ENCODE peak calls at places on chromosomes 11 and 22, in seven cellular contexts. J is adrenal gland, H is kidney epithelial cell, X is body of pancreas, A is astrocyte, W is mammary epithelial cell, K is endothelial cell. M is an unnamed sample.

GRCh38 chr22:22425783-22426624 is 82.5 kb downstream of the ZNF280B start:
- DNase-seq in K (no peak), W (no peak), X (no peak), H (no peak), A (no peak), J (peak), M (no peak)

GRCh38 chr11:109853156-109853776 is 239.9 kb upstream of the ZC3H12C start:
- DNase-seq in H (peak), A (peak), W (peak), K (peak), J (peak), X (no peak), M (peak)

GRCh38 chr11:120130176-120130980 is 7.5 kb downstream of the TRIM29 start:
- DNase-seq in A (no peak), W (no peak), H (no peak), K (no peak), J (no peak), X (peak), M (no peak)

GRCh38 chr11:27514558-27514957 is 8.0 kb upstream of the LIN7C start:
- DNase-seq in X (peak), H (no peak), K (no peak), A (peak), W (no peak), J (no peak), M (no peak)

GRCh38 chr11:1393038-1393710 is 3.4 kb downstream of the BRSK2 start:
- DNase-seq in K (no peak), J (no peak), X (no peak), A (no peak), H (no peak), W (no peak), M (no peak)

GRCh38 chr11:1920909-1921575 is 1.5 kb downstream of the TNNT3 start:
- DNase-seq in K (no peak), J (no peak), W (no peak), X (no peak), H (no peak), A (no peak), M (no peak)

GRCh38 chr11:1193326-1194230 is 29.3 kb upstream of the MUC5B start:
- DNase-seq in W (no peak), X (peak), H (no peak), A (no peak), K (no peak), J (no peak), M (no peak)

GRCh38 chr11:26473216-26474194 is 98.6 kb downstream of the MUC15 start:
- DNase-seq in H (no peak), A (no peak), X (no peak), J (no peak), W (no peak), K (no peak), M (no peak)

GRCh38 chr11:69499946-69500284 is 18.5 kb downstream of the LINC01488 start:
- DNase-seq in K (no peak), W (no peak), X (no peak), A (no peak), H (no peak), J (no peak), M (no peak)

GRCh38 chr11:19878520-19878919 is 165.9 kb downstream of the NAV2 start:
- DNase-seq in H (no peak), W (no peak), K (no peak), X (no peak), A (no peak), J (no peak), M (no peak)

GRCh38 chr11:107017433-107018227 is 646 bp downstream of the GUCY1A2 start:
- DNase-seq in W (no peak), A (peak), H (no peak), J (peak), K (peak), X (peak), M (peak)

GRCh38 chr11:13091373-13091772 is 82.3 kb downstream of the RASSF10 start:
- DNase-seq in H (no peak), W (peak), K (no peak), A (no peak), J (no peak), X (no peak), M (no peak)

GRCh38 chr11:16216831-16217230 is 139.5 kb downstream of the SOX6 start:
- DNase-seq in X (no peak), A (no peak), W (no peak), K (no peak), J (no peak), H (no peak), M (no peak)

GRCh38 chr22:37927129-37927936 is 21.2 kb downstream of the MICALL1 start:
- DNase-seq in X (peak), K (no peak), H (no peak), J (no peak), A (no peak), W (no peak), M (no peak)

GRCh38 chr11:93622043-93622442 is 39.4 kb upstream of the CEP295 start:
- DNase-seq in W (no peak), A (no peak), X (no peak), K (no peak), J (peak), H (no peak), M (no peak)

GRCh38 chr22:45968751-45969413 is 8.1 kb downstream of the WNT7B start:
- DNase-seq in A (peak), W (peak), H (peak), K (no peak), J (no peak), X (no peak), M (no peak)

GRCh38 chr22:30873661-30874060 is 94.9 kb downstream of the MORC2 start:
- DNase-seq in A (no peak), H (no peak), K (no peak), X (no peak), J (no peak), W (no peak), M (no peak)

GRCh38 chr11:119120639-119121007 is 757 bp upstream of the HINFP start:
- DNase-seq in X (no peak), W (no peak), H (no peak), A (peak), J (peak), K (no peak), M (no peak)

GRCh38 chr22:43101306-43101705 is 9.2 kb upstream of the BIK start:
- DNase-seq in X (no peak), H (no peak), A (no peak), K (no peak), J (peak), W (no peak), M (no peak)

GRCh38 chr22:37784829-37785495 is 22.8 kb upstream of the GCAT start:
- DNase-seq in K (no peak), X (no peak), A (no peak), W (peak), J (no peak), H (no peak), M (no peak)

GRCh38 chr11:126079640-126080205 is 17.1 kb upstream of the CDON start:
- DNase-seq in J (no peak), H (no peak), X (peak), K (no peak), A (no peak), W (no peak), M (no peak)

GRCh38 chr22:28955817-28956216 is 72.4 kb downstream of the ZNRF3 start:
- DNase-seq in J (no peak), W (no peak), A (peak), K (no peak), X (no peak), H (no peak), M (no peak)

GRCh38 chr11:126189109-126189929 is 22.1 kb downstream of the RPUSD4 start:
- DNase-seq in X (no peak), W (no peak), K (no peak), A (no peak), H (no peak), J (no peak), M (no peak)

GRCh38 chr11:116879789-116880402 is 42.5 kb upstream of the APOA1 start:
- DNase-seq in K (peak), W (peak), A (peak), H (peak), X (no peak), J (peak), M (no peak)

GRCh38 chr11:44113572-44113971 is 18.1 kb downstream of the EXT2 start:
- DNase-seq in A (no peak), W (no peak), X (no peak), J (no peak), K (no peak), H (no peak), M (no peak)

GRCh38 chr11:77819921-77820564 is 479 bp downstream of the RSF1 start:
- DNase-seq in H (no peak), A (peak), K (peak), X (peak), W (peak), J (peak), M (peak)

GRCh38 chr22:26889794-26890193 is 232.4 kb downstream of the MIAT start:
- DNase-seq in W (no peak), H (no peak), J (no peak), A (no peak), K (no peak), X (no peak), M (no peak)

GRCh38 chr22:26890870-26891269 is 233.5 kb downstream of the MIAT start:
- DNase-seq in X (no peak), H (no peak), W (no peak), J (no peak), K (no peak), A (no peak), M (no peak)

GRCh38 chr22:26893034-26893710 is 235.8 kb downstream of the MIAT start:
- DNase-seq in A (peak), H (no peak), X (no peak), W (no peak), J (peak), K (no peak), M (no peak)

GRCh38 chr22:26892401-26893033 is 235.1 kb downstream of the MIAT start:
- DNase-seq in W (peak), A (no peak), X (peak), H (no peak), J (peak), K (no peak), M (no peak)

DNA sequence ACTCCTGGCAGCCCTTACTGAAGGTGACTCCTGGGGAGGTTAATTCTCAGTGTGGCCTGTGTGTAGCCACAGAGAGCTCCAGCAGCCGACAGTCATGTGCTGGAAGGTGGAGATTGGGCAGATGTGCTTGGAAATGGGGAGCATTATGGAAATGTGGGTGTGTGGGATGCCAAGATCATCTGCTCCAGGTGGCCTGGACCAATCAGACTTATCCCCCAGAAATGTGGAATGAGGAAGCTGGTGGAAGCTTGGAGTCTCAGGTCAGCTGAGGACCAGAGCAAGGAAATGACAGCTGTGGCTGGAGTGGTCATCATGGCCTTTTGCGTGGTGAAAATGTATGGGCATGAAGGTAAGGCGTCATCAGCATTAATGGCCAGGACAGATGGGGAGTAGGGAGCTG is 234.0 kb downstream of the MIAT start:
- DNase-seq in H (no peak), A (peak), J (no peak), K (no peak), W (no peak), X (no peak), M (no peak)
- TF ChIP-seq CTCF in H (no peak), A (no peak), J (no peak), K (no peak), W (no peak), X (no peak), M (no peak)

DNA sequence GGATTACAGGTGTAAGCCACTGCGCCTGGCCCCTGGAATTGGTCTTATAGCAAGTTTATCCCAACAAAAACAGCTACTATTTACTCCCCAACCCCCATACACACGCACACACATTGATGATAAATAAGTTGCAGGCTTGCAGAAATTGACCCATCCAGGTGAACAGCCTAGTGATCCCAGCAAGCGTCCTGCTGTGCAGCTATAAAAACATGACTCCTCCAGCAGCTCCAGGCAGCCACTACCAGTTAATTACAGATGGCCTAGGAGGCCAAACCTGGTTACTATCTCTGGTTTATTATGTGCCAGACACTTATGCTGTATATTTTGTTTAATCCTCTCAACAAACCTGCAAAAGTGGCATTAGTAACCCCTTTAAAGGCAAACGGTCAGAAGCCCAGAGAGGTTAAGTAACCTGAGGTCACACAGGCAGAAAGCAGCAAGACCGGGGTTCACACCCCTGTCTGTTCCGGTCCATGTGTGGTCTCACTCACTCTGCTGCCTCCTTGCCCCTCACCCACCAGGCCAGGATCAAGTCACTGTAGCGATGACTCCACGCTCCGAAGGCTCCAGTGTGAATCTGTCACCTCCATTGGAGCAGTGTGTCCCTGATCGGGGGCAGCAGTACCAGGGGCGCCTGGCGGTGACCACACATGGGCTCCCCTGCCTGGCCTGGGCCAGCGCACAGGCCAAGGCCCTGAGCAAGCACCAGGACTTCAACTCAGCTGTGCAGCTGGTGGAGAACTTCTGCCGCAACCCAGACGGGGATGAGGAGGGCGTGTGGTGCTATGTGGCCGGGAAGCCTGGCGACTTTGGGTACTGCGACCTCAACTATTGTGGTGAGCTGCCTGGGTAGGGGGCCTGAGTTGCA is 6.6 kb downstream of the F2 start:
- DNase-seq in X (no peak), W (no peak), J (no peak), K (no peak), A (no peak), H (no peak), M (no peak)
- TF ChIP-seq CTCF in X (no peak), W (no peak), J (no peak), K (no peak), A (no peak), H (no peak), M (no peak)

GRCh38 chr22:41822289-41823057 is 10.4 kb upstream of the SREBF2 start:
- DNase-seq in X (no peak), J (no peak), W (peak), K (no peak), A (peak), H (no peak), M (no peak)
- TF ChIP-seq CTCF in X (peak), J (peak), W (peak), K (peak), A (peak), H (peak), M (peak)

GRCh38 chr11:115168229-115168671 is 336.0 kb downstream of the CADM1 start:
- DNase-seq in A (peak), H (no peak), X (peak), W (no peak), J (peak), K (no peak), M (no peak)

GRCh38 chr11:115173136-115173535 is 331.1 kb downstream of the CADM1 start:
- DNase-seq in X (no peak), A (no peak), J (no peak), W (no peak), K (no peak), H (no peak), M (no peak)

GRCh38 chr11:115166826-115167225 is 337.4 kb downstream of the CADM1 start:
- DNase-seq in W (peak), J (no peak), A (peak), X (no peak), H (no peak), K (no peak), M (no peak)

GRCh38 chr11:115168686-115169085 is 335.5 kb downstream of the CADM1 start:
- DNase-seq in H (no peak), A (no peak), J (no peak), K (no peak), W (no peak), X (no peak), M (no peak)

DNA sequence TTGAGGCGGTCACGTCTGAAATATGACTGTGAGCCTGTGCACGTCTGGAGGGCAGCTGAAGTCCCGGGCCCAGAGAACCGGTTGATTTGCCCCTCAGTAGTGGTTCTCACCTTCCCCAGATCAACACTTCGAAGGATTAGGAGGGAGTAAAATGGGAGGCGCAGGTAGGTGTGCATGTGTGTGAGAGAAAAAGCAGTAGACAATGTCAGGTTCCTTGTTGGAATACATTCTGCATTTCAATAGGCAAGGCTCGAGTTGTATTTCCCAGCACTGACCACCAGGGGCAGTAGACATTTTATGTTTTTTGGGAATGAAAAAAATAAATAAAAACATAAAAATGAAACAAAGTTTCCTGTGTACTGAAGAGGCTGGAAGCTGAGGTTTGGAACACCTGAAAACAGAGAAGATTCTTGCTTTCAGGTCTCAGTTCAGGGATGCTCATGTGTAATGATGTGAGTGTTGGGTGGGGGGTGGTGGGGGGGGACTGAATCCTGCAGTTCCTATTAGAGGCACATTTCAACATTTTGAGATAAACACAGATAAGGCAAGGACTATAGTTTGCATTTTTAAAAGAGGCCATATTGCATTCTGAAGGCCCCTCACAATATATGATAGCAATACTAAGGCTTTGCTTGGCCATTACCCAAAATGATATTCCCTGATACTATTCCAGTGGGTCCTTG is 333.9 kb downstream of the CADM1 start:
- DNase-seq in W (no peak), H (no peak), X (peak), A (no peak), K (peak), J (peak), M (peak)
- TF ChIP-seq CTCF in W (peak), H (peak), X (peak), A (peak), K (peak), J (peak), M (peak)